ENCODE peak calls at places on chromosomes 2 and 18, in four cellular contexts. F is A549; Y is CD8-positive, alpha-beta memory T cell; I is NT2/D1. K is an unnamed sample. For H3K4me1, the result is how much of the 10 kb centered on the place peaks cover.

GRCh38 chr2:164574931-164575330 is 46.4 kb downstream of the GRB14 start:
- DNase-seq in F (no peak), Y (no peak), I (no peak), K (no peak)

GRCh38 chr2:233197022-233197421 is 54.5 kb upstream of the ATG16L1 start:
- DNase-seq in F (no peak), Y (no peak), I (no peak), K (no peak)

GRCh38 chr2:75592028-75592427 is 31.3 kb upstream of the EVA1A start:
- DNase-seq in F (no peak), Y (no peak), I (no peak), K (no peak)

GRCh38 chr2:19158899-19159298 is 199.5 kb downstream of the OSR1 start:
- DNase-seq in F (no peak), Y (no peak), I (no peak), K (no peak)

GRCh38 chr18:40868110-40868858 is 1086.8 kb upstream of the PIK3C3 start:
- DNase-seq in F (peak), Y (no peak), I (no peak), K (no peak)

GRCh38 chr2:144382848-144383247 is 137.1 kb downstream of the ZEB2 start:
- DNase-seq in F (no peak), Y (peak), I (no peak), K (no peak)

GRCh38 chr2:29014811-29015414 is 33.8 kb downstream of the TOGARAM2 start:
- DNase-seq in F (no peak), Y (peak), I (no peak), K (no peak)

GRCh38 chr18:61852496-61852895 is 40.3 kb downstream of the RNF152 start:
- DNase-seq in F (no peak), Y (no peak), I (no peak), K (no peak)

GRCh38 chr2:191836853-191837769 is 9.8 kb downstream of the CAVIN2 start:
- DNase-seq in F (no peak), Y (no peak), I (no peak), K (no peak)

GRCh38 chr2:172447811-172448493 is 20.6 kb downstream of the ITGA6 start:
- DNase-seq in F (no peak), Y (no peak), I (no peak), K (no peak)

GRCh38 chr2:40511661-40512213 is 59.8 kb upstream of the SLC8A1 start:
- DNase-seq in F (no peak), Y (no peak), I (no peak), K (no peak)

GRCh38 chr2:68185541-68186164 is 28.0 kb downstream of the PNO1 start:
- DNase-seq in F (peak), Y (peak), I (peak), K (peak)

GRCh38 chr18:37541517-37541916 is 24.1 kb downstream of the CELF4 start:
- DNase-seq in F (no peak), Y (no peak), I (no peak), K (no peak)

GRCh38 chr2:119943058-119943457 is 69.8 kb upstream of the EPB41L5 start:
- DNase-seq in F (no peak), Y (no peak), I (no peak), K (no peak)

GRCh38 chr2:200968162-200968561 is 4.7 kb upstream of the ORC2 start:
- DNase-seq in F (no peak), Y (no peak), I (no peak), K (no peak)

GRCh38 chr2:188524519-188525113 is 232.9 kb downstream of the GULP1 start:
- DNase-seq in F (peak), Y (no peak), I (no peak), K (no peak)

GRCh38 chr2:161972866-161973265 is 101.1 kb downstream of the DPP4 start:
- DNase-seq in F (no peak), Y (no peak), I (no peak), K (no peak)

GRCh38 chr2:218400167-218400929 is 680 bp downstream of the CTDSP1 start:
- DNase-seq in F (peak), Y (peak), I (no peak), K (no peak)

GRCh38 chr18:76454429-76454828 is 40.6 kb downstream of the ZNF516 start:
- DNase-seq in F (no peak), Y (no peak), I (no peak), K (no peak)

GRCh38 chr2:99404800-99405669 is 67.8 kb downstream of the EIF5B start:
- DNase-seq in F (no peak), Y (no peak), I (no peak), K (no peak)

GRCh38 chr18:23114171-23114881 is 21.0 kb upstream of the CABLES1 start:
- DNase-seq in F (no peak), Y (no peak), I (no peak), K (no peak)

GRCh38 chr18:52615321-52615720 is 275.3 kb downstream of the DCC start:
- DNase-seq in F (no peak), Y (no peak), I (peak), K (no peak)

GRCh38 chr18:58117685-58118403 is 73.8 kb downstream of the NEDD4L start:
- DNase-seq in F (peak), Y (no peak), I (no peak), K (no peak)

GRCh38 chr2:160075171-160075570 is 12.8 kb upstream of the PLA2R1 start:
- DNase-seq in F (no peak), Y (no peak), I (no peak), K (no peak)

GRCh38 chr2:40957508-40957907 is 505.6 kb upstream of the SLC8A1 start:
- DNase-seq in F (no peak), Y (no peak), I (no peak), K (no peak)

GRCh38 chr2:240254337-240255164 is 114.1 kb upstream of the OTOS start:
- DNase-seq in F (no peak), Y (no peak), I (no peak), K (no peak)

GRCh38 chr18:10450986-10451385 is 3.4 kb upstream of the APCDD1 start:
- DNase-seq in F (no peak), Y (no peak), I (no peak), K (no peak)

GRCh38 chr18:10453885-10454772 is at the start of gene APCDD1:
- DNase-seq in F (peak), Y (no peak), I (no peak), K (peak)

GRCh38 chr18:10455726-10456453 is 1.5 kb downstream of the APCDD1 start:
- DNase-seq in F (no peak), Y (no peak), I (no peak), K (no peak)

GRCh38 chr18:10454800-10455550 is 540 bp downstream of the APCDD1 start:
- DNase-seq in F (peak), Y (no peak), I (no peak), K (no peak)

GRCh38 chr18:10453261-10453884 is 1.1 kb upstream of the APCDD1 start:
- DNase-seq in F (no peak), Y (no peak), I (no peak), K (no peak)
- H3K4me1 ChIP-seq in F (under half), Y (under half), I (under half), K (under half)

GRCh38 chr2:9232166-9232479 is 25.5 kb downstream of the ASAP2 start:
- DNase-seq in F (no peak), Y (no peak), I (no peak), K (no peak)

GRCh38 chr2:9230051-9230802 is 23.6 kb downstream of the ASAP2 start:
- DNase-seq in F (no peak), Y (no peak), I (no peak), K (no peak)

GRCh38 chr2:9232886-9233285 is 26.3 kb downstream of the ASAP2 start:
- DNase-seq in F (no peak), Y (no peak), I (no peak), K (no peak)

GRCh38 chr2:9230881-9231280 is 24.3 kb downstream of the ASAP2 start:
- DNase-seq in F (no peak), Y (no peak), I (no peak), K (no peak)

DNA sequence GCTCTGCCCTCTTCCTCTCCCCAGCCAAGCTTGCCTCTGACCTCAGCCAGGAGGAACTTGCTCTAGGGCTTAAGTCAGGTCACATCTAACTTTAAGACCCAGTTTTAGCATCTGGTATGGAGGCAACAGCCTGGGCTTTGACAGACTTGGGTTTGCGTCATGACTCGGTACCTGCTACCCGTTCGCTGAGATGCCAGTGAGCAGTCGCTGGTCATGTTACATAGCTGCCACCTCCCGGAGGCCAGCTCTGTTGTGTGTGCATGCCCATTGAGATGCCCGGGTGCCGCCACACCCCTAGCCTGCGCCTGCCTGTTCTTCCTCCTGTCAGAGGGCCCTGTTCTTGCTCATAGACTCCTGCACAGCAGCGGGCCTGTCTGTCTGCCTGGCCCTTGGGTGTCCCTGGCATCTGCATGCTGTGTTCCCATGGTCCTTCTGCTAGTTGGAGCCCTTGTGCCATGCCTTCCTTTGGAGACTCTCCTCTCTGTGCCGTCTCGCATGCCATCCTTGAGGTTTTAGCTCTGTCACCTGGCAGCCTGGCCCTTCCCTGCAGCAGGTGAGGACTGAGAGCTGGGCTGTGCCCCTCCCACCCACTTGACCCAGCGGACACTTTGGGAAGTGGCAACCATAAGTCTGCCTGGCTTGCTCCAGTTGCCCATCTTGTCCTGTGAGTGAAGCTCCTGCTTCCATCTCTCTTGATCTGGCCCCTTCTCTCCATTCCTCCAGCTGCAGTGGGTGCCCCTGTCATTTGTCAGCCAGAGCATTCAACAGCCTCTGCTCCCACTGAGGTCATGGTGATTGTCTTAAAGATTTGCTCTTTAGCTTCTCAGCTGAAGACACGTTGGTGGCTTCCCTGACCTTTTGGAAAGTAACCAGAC is 24.9 kb downstream of the ASAP2 start:
- DNase-seq in F (no peak), Y (no peak), I (no peak), K (no peak)
- H3K4me1 ChIP-seq in F (half or more), Y (under half), I (under half), K (under half)

GRCh38 chr18:2978208-2978607 is 34.7 kb downstream of the LPIN2 start:
- DNase-seq in F (no peak), Y (no peak), I (no peak), K (no peak)
- H3K4me1 ChIP-seq in F (half or more), Y (half or more), I (under half), K (under half)

DNA sequence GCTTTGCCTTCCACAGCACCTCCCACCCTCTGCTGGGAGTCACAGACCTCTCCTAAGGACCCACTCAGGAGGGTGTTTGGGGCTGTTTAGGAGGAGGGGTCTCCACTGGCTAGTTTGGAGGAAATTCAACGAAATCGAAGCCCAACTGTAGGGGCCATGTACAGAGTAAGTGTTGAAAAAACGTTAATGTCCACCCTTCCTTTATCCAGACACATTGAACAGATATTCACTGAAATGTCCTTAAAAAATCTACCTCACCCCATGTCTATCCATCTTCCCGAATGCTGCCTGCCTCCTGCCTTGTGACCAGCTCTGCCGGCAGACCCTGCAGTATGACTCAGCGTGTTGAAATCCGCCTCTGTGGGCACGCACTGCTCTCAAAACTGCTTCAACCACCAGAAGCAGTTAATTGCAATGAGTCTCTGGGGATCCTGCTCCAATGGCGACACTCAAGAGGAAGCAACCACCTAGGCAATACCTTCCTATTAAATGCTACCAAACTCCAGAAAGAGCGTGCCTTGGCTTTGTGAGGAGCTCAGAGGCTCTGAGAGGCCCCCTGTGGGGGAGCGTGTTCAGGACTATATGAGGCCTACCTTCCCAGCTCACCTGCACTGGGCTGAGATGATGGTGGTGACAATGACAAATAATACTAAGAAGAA is 61.4 kb upstream of the RTN4 start:
- DNase-seq in F (peak), Y (no peak), I (no peak), K (no peak)
- H3K4me1 ChIP-seq in F (half or more), Y (under half), I (under half), K (under half)

GRCh38 chr2:24489465-24489864 is 1.6 kb upstream of the NCOA1 start:
- DNase-seq in F (no peak), Y (no peak), I (no peak), K (no peak)
- H3K4me1 ChIP-seq in F (under half), Y (under half), I (under half), K (under half)

GRCh38 chr2:150468350-150468960 is 19.0 kb downstream of the RND3 start:
- DNase-seq in F (no peak), Y (no peak), I (no peak), K (no peak)

GRCh38 chr2:150470435-150470834 is 17.0 kb downstream of the RND3 start:
- DNase-seq in F (no peak), Y (no peak), I (no peak), K (no peak)

GRCh38 chr2:150472122-150472899 is 15.2 kb downstream of the RND3 start:
- DNase-seq in F (no peak), Y (no peak), I (no peak), K (no peak)

GRCh38 chr2:150467641-150467963 is 19.9 kb downstream of the RND3 start:
- DNase-seq in F (no peak), Y (no peak), I (no peak), K (no peak)

GRCh38 chr2:150469706-150470105 is 17.8 kb downstream of the RND3 start:
- DNase-seq in F (no peak), Y (no peak), I (no peak), K (no peak)
- H3K4me1 ChIP-seq in F (half or more), Y (under half), I (under half), K (under half)

GRCh38 chr2:37523861-37524362 is 147.5 kb downstream of the CDC42EP3 start:
- DNase-seq in F (no peak), Y (no peak), I (no peak), K (no peak)
- H3K4me1 ChIP-seq in F (under half), Y (under half), I (under half), K (under half)

GRCh38 chr18:8411492-8411891 is 197.7 kb upstream of the RAB12 start:
- DNase-seq in F (no peak), Y (no peak), I (no peak), K (no peak)

GRCh38 chr18:8412117-8412516 is 197.1 kb upstream of the RAB12 start:
- DNase-seq in F (no peak), Y (no peak), I (no peak), K (no peak)

GRCh38 chr18:8413189-8413588 is 196.0 kb upstream of the RAB12 start:
- DNase-seq in F (no peak), Y (no peak), I (no peak), K (no peak)

GRCh38 chr18:8413751-8414150 is 195.5 kb upstream of the RAB12 start:
- DNase-seq in F (no peak), Y (no peak), I (no peak), K (no peak)

DNA sequence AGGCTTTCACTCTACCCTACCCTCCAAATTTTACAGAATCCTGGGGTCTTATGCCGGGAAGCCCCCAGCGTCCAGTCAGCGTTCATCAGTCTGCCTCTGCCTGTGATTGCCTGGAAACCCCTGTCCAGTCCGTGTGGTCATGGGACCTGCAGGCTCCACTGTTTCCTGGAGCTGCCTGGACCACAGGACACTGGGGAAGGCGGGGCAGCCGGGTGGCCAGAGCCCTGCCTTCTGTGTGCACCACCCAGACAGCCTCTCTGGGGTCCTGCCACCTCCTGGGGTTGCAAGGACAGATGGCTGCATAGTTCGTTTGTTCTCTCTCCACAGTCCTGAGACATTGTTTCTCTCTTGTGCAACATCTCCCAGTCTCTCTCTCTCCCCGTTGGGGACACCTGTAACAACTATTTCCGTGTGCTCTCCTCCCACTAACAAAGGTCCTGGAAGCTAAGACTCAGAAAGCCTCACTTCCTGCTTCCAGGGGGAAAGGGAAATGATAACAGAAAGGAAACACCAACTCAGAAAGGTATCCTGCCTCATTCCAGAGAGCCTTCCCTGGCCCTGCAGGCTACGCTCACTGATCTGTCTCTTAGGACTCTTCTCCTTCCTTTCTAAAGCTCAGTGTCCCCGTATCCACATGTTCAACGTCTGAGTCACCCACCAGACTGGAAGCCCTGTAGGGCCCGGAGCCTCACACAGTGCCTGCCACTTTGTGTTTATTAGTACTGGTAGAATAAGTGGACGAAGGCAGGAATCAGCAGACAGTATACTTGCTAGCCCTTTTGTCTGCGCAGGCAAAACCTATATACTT is 192.8 kb upstream of the RAB12 start:
- DNase-seq in F (no peak), Y (no peak), I (no peak), K (no peak)
- H3K4me1 ChIP-seq in F (under half), Y (under half), I (under half), K (under half)

GRCh38 chr2:173953047-173953424 is 12.1 kb downstream of the SP3 start:
- DNase-seq in F (no peak), Y (no peak), I (no peak), K (no peak)
- H3K4me1 ChIP-seq in F (under half), Y (half or more), I (under half), K (under half)

K was measured in iPS DF 6.9.